ENCODE peak calls at places on chromosomes 3 and 15, in seven cellular contexts. One of them, this sample, is unnamed.

GRCh38 chr3:169390741-169391300 is 272.7 kb downstream of the MECOM start:
- DNase-seq in ELR: no peak
- DNase-seq in NAMALWA: no peak
- DNase-seq in nephron progenitor cell: no peak
- DNase-seq in astrocyte of the cerebellum: no peak
- DNase-seq in NCI-H2171 treated with DMSO at 0.1 percent for 48 hours: no peak
- DNase-seq in M059J: peak
- DNase-seq in this sample: no peak

GRCh38 chr3:55570361-55570760 is 83.3 kb upstream of the WNT5A start:
- DNase-seq in ELR: no peak
- DNase-seq in NAMALWA: no peak
- DNase-seq in nephron progenitor cell: no peak
- DNase-seq in astrocyte of the cerebellum: peak
- DNase-seq in NCI-H2171 treated with DMSO at 0.1 percent for 48 hours: no peak
- DNase-seq in M059J: peak
- DNase-seq in this sample: peak

GRCh38 chr3:188380722-188381121 is 226.8 kb downstream of the LPP start:
- DNase-seq in ELR: no peak
- DNase-seq in NAMALWA: no peak
- DNase-seq in nephron progenitor cell: no peak
- DNase-seq in astrocyte of the cerebellum: no peak
- DNase-seq in NCI-H2171 treated with DMSO at 0.1 percent for 48 hours: no peak
- DNase-seq in M059J: no peak
- DNase-seq in this sample: no peak

GRCh38 chr15:80121546-80121945 is 31.3 kb upstream of the FAH start:
- DNase-seq in ELR: peak
- DNase-seq in NAMALWA: peak
- DNase-seq in nephron progenitor cell: no peak
- DNase-seq in astrocyte of the cerebellum: no peak
- DNase-seq in NCI-H2171 treated with DMSO at 0.1 percent for 48 hours: peak
- DNase-seq in M059J: no peak
- DNase-seq in this sample: no peak

GRCh38 chr3:170598091-170598502 is 12.2 kb upstream of the SLC7A14 start:
- DNase-seq in ELR: no peak
- DNase-seq in NAMALWA: no peak
- DNase-seq in nephron progenitor cell: no peak
- DNase-seq in astrocyte of the cerebellum: no peak
- DNase-seq in NCI-H2171 treated with DMSO at 0.1 percent for 48 hours: peak
- DNase-seq in M059J: no peak
- DNase-seq in this sample: no peak

GRCh38 chr3:118863731-118864322 is 170.8 kb downstream of the IGSF11 start:
- DNase-seq in ELR: peak
- DNase-seq in NAMALWA: peak
- DNase-seq in nephron progenitor cell: peak
- DNase-seq in astrocyte of the cerebellum: no peak
- DNase-seq in NCI-H2171 treated with DMSO at 0.1 percent for 48 hours: peak
- DNase-seq in M059J: peak
- DNase-seq in this sample: no peak

GRCh38 chr3:105362021-105362665 is 4.6 kb upstream of the ALCAM start:
- DNase-seq in ELR: peak
- DNase-seq in NAMALWA: no peak
- DNase-seq in nephron progenitor cell: no peak
- DNase-seq in astrocyte of the cerebellum: no peak
- DNase-seq in NCI-H2171 treated with DMSO at 0.1 percent for 48 hours: no peak
- DNase-seq in M059J: peak
- DNase-seq in this sample: peak

GRCh38 chr3:142680710-142681109 is 43.1 kb upstream of the TRPC1 start:
- DNase-seq in ELR: peak
- DNase-seq in NAMALWA: no peak
- DNase-seq in nephron progenitor cell: no peak
- DNase-seq in astrocyte of the cerebellum: no peak
- DNase-seq in NCI-H2171 treated with DMSO at 0.1 percent for 48 hours: no peak
- DNase-seq in M059J: peak
- DNase-seq in this sample: no peak

GRCh38 chr3:190076601-190077444 is 43.9 kb downstream of the P3H2 start:
- DNase-seq in ELR: peak
- DNase-seq in NAMALWA: no peak
- DNase-seq in nephron progenitor cell: peak
- DNase-seq in astrocyte of the cerebellum: peak
- DNase-seq in NCI-H2171 treated with DMSO at 0.1 percent for 48 hours: peak
- DNase-seq in M059J: peak
- DNase-seq in this sample: peak

GRCh38 chr3:137304313-137305056 is 346.7 kb downstream of the IL20RB start:
- DNase-seq in ELR: no peak
- DNase-seq in NAMALWA: peak
- DNase-seq in nephron progenitor cell: peak
- DNase-seq in astrocyte of the cerebellum: no peak
- DNase-seq in NCI-H2171 treated with DMSO at 0.1 percent for 48 hours: peak
- DNase-seq in M059J: no peak
- DNase-seq in this sample: no peak

GRCh38 chr3:161035711-161036110 is 69.4 kb downstream of the B3GALNT1 start:
- DNase-seq in ELR: no peak
- DNase-seq in NAMALWA: no peak
- DNase-seq in nephron progenitor cell: no peak
- DNase-seq in astrocyte of the cerebellum: peak
- DNase-seq in NCI-H2171 treated with DMSO at 0.1 percent for 48 hours: no peak
- DNase-seq in M059J: peak
- DNase-seq in this sample: no peak

GRCh38 chr3:195908439-195909293 is at the start of gene TNK2:
- DNase-seq in ELR: peak
- DNase-seq in NAMALWA: peak
- DNase-seq in nephron progenitor cell: peak
- DNase-seq in astrocyte of the cerebellum: no peak
- DNase-seq in NCI-H2171 treated with DMSO at 0.1 percent for 48 hours: no peak
- DNase-seq in M059J: peak
- DNase-seq in this sample: no peak

GRCh38 chr3:108804437-108804836 is 18.1 kb upstream of the TRAT1 start:
- DNase-seq in ELR: peak
- DNase-seq in NAMALWA: no peak
- DNase-seq in nephron progenitor cell: no peak
- DNase-seq in astrocyte of the cerebellum: peak
- DNase-seq in NCI-H2171 treated with DMSO at 0.1 percent for 48 hours: no peak
- DNase-seq in M059J: peak
- DNase-seq in this sample: no peak

GRCh38 chr3:45760878-45761711 is 35.2 kb downstream of the SLC6A20 start:
- DNase-seq in ELR: peak
- DNase-seq in NAMALWA: peak
- DNase-seq in nephron progenitor cell: peak
- DNase-seq in astrocyte of the cerebellum: peak
- DNase-seq in NCI-H2171 treated with DMSO at 0.1 percent for 48 hours: peak
- DNase-seq in M059J: peak
- DNase-seq in this sample: peak

GRCh38 chr15:57364282-57365007 is 11.9 kb upstream of the CGNL1 start:
- DNase-seq in ELR: peak
- DNase-seq in NAMALWA: peak
- DNase-seq in nephron progenitor cell: no peak
- DNase-seq in astrocyte of the cerebellum: no peak
- DNase-seq in NCI-H2171 treated with DMSO at 0.1 percent for 48 hours: no peak
- DNase-seq in M059J: no peak
- DNase-seq in this sample: no peak

GRCh38 chr15:41387646-41388045 is 14.7 kb downstream of the NDUFAF1 start:
- DNase-seq in ELR: no peak
- DNase-seq in NAMALWA: no peak
- DNase-seq in nephron progenitor cell: no peak
- DNase-seq in astrocyte of the cerebellum: no peak
- DNase-seq in NCI-H2171 treated with DMSO at 0.1 percent for 48 hours: no peak
- DNase-seq in M059J: no peak
- DNase-seq in this sample: no peak

GRCh38 chr3:104596551-104596950 is 770.2 kb upstream of the ALCAM start:
- DNase-seq in ELR: peak
- DNase-seq in NAMALWA: peak
- DNase-seq in nephron progenitor cell: peak
- DNase-seq in astrocyte of the cerebellum: peak
- DNase-seq in NCI-H2171 treated with DMSO at 0.1 percent for 48 hours: peak
- DNase-seq in M059J: peak
- DNase-seq in this sample: peak

GRCh38 chr3:38603731-38604131 is 45.8 kb downstream of the SCN5A start:
- DNase-seq in ELR: no peak
- DNase-seq in NAMALWA: no peak
- DNase-seq in nephron progenitor cell: no peak
- DNase-seq in astrocyte of the cerebellum: no peak
- DNase-seq in NCI-H2171 treated with DMSO at 0.1 percent for 48 hours: no peak
- DNase-seq in M059J: no peak
- DNase-seq in this sample: no peak

GRCh38 chr15:70258369-70259029 is 160.8 kb upstream of the TLE3 start:
- DNase-seq in ELR: no peak
- DNase-seq in NAMALWA: no peak
- DNase-seq in nephron progenitor cell: no peak
- DNase-seq in astrocyte of the cerebellum: no peak
- DNase-seq in NCI-H2171 treated with DMSO at 0.1 percent for 48 hours: peak
- DNase-seq in M059J: no peak
- DNase-seq in this sample: no peak

GRCh38 chr3:153355559-153355958 is 193.5 kb downstream of the RAP2B start:
- DNase-seq in ELR: no peak
- DNase-seq in NAMALWA: no peak
- DNase-seq in nephron progenitor cell: no peak
- DNase-seq in astrocyte of the cerebellum: no peak
- DNase-seq in NCI-H2171 treated with DMSO at 0.1 percent for 48 hours: no peak
- DNase-seq in M059J: no peak
- DNase-seq in this sample: no peak

GRCh38 chr3:62755285-62755684 is 119.9 kb downstream of the CADPS start:
- DNase-seq in ELR: peak
- DNase-seq in NAMALWA: peak
- DNase-seq in nephron progenitor cell: no peak
- DNase-seq in astrocyte of the cerebellum: no peak
- DNase-seq in NCI-H2171 treated with DMSO at 0.1 percent for 48 hours: no peak
- DNase-seq in M059J: peak
- DNase-seq in this sample: no peak

GRCh38 chr3:119104031-119104430 is 41.9 kb upstream of the TEX55 start:
- DNase-seq in ELR: no peak
- DNase-seq in NAMALWA: no peak
- DNase-seq in nephron progenitor cell: no peak
- DNase-seq in astrocyte of the cerebellum: no peak
- DNase-seq in NCI-H2171 treated with DMSO at 0.1 percent for 48 hours: no peak
- DNase-seq in M059J: no peak
- DNase-seq in this sample: no peak

GRCh38 chr15:31435891-31436628 is 109.4 kb downstream of the KLF13 start:
- DNase-seq in ELR: no peak
- DNase-seq in NAMALWA: peak
- DNase-seq in nephron progenitor cell: no peak
- DNase-seq in astrocyte of the cerebellum: no peak
- DNase-seq in NCI-H2171 treated with DMSO at 0.1 percent for 48 hours: no peak
- DNase-seq in M059J: no peak
- DNase-seq in this sample: no peak

GRCh38 chr3:195259564-195260285 is 11.2 kb downstream of the XXYLT1 start:
- DNase-seq in ELR: peak
- DNase-seq in NAMALWA: peak
- DNase-seq in nephron progenitor cell: peak
- DNase-seq in astrocyte of the cerebellum: peak
- DNase-seq in NCI-H2171 treated with DMSO at 0.1 percent for 48 hours: peak
- DNase-seq in M059J: peak
- DNase-seq in this sample: peak

GRCh38 chr15:59997070-59997701 is 6.9 kb upstream of the FOXB1 start:
- DNase-seq in ELR: no peak
- DNase-seq in NAMALWA: no peak
- DNase-seq in nephron progenitor cell: peak
- DNase-seq in astrocyte of the cerebellum: no peak
- DNase-seq in NCI-H2171 treated with DMSO at 0.1 percent for 48 hours: no peak
- DNase-seq in M059J: peak
- DNase-seq in this sample: no peak

GRCh38 chr15:67127925-67128324 is 62.5 kb downstream of the SMAD3 start:
- DNase-seq in ELR: peak
- DNase-seq in NAMALWA: no peak
- DNase-seq in nephron progenitor cell: no peak
- DNase-seq in astrocyte of the cerebellum: peak
- DNase-seq in NCI-H2171 treated with DMSO at 0.1 percent for 48 hours: no peak
- DNase-seq in M059J: peak
- DNase-seq in this sample: peak

This sample was measured in A172.